ENCODE peak calls at places on chromosomes 7 and 10, in ten cellular contexts. E is lower lobe of right lung, X is cardiac muscle cell, P is HAP-1, H is esophagus squamous epithelium, R is lung, O is aorta, J is mucosa of descending colon, W is thyroid gland, V is endothelial cell of umbilical vein. I is an unnamed sample. For H3K9me3, the result is how much of the 10 kb centered on the place peaks cover.

GRCh38 chr10:18738835-18739234 is 79.6 kb downstream of the ARL5B start:
- DNase-seq in E (no peak), X (no peak), P (no peak), H (no peak), R (no peak), O (no peak), J (no peak), W (no peak), V (no peak), I (no peak)

GRCh38 chr10:30756151-30756550 is 126.6 kb upstream of the LYZL2 start:
- DNase-seq in E (no peak), X (no peak), P (no peak), H (no peak), R (no peak), O (no peak), J (no peak), W (no peak), V (no peak), I (no peak)

GRCh38 chr7:157432541-157432956 is 95.7 kb downstream of the DNAJB6 start:
- DNase-seq in E (peak), X (no peak), P (peak), H (no peak), R (no peak), O (peak), J (peak), W (peak), V (no peak), I (no peak)

GRCh38 chr7:5827755-5828154 is 46.3 kb upstream of the RNF216 start:
- DNase-seq in E (peak), X (peak), P (no peak), H (no peak), R (no peak), O (peak), J (no peak), W (no peak), V (peak), I (no peak)

GRCh38 chr7:151051108-151051507 is 2.8 kb downstream of the ASIC3 start:
- DNase-seq in E (peak), X (peak), P (no peak), H (no peak), R (peak), O (peak), J (no peak), W (peak), V (peak), I (peak)

GRCh38 chr7:109387530-109387929 is 817.9 kb downstream of the DNAJB9 start:
- DNase-seq in E (no peak), X (no peak), P (no peak), H (no peak), R (no peak), O (peak), J (peak), W (no peak), V (no peak), I (no peak)

GRCh38 chr7:136857573-136857972 is 10.9 kb upstream of the CHRM2 start:
- DNase-seq in E (no peak), X (peak), P (peak), H (no peak), R (no peak), O (no peak), J (no peak), W (no peak), V (peak), I (no peak)

GRCh38 chr10:75613685-75614587 is 182.5 kb downstream of the LRMDA start:
- DNase-seq in E (no peak), X (peak), P (no peak), H (no peak), R (no peak), O (no peak), J (no peak), W (no peak), V (no peak), I (no peak)

GRCh38 chr10:20630092-20630643 is 266.9 kb downstream of the NEBL start:
- DNase-seq in E (no peak), X (no peak), P (no peak), H (no peak), R (no peak), O (no peak), J (no peak), W (no peak), V (no peak), I (no peak)

GRCh38 chr7:47721670-47722069 is 139.8 kb upstream of the TNS3 start:
- DNase-seq in E (no peak), X (no peak), P (no peak), H (no peak), R (no peak), O (no peak), J (no peak), W (no peak), V (no peak), I (no peak)

GRCh38 chr7:138243430-138243829 is 167.2 kb downstream of the AKR1D1 start:
- DNase-seq in E (no peak), X (peak), P (peak), H (no peak), R (no peak), O (no peak), J (no peak), W (no peak), V (no peak), I (no peak)

GRCh38 chr7:79598351-79598750 is 144.9 kb upstream of the MAGI2 start:
- DNase-seq in E (no peak), X (no peak), P (no peak), H (no peak), R (no peak), O (no peak), J (no peak), W (no peak), V (no peak), I (no peak)

GRCh38 chr7:73433924-73434700 is 534 bp downstream of the FZD9 start:
- DNase-seq in E (no peak), X (no peak), P (no peak), H (no peak), R (no peak), O (no peak), J (no peak), W (no peak), V (no peak), I (no peak)

GRCh38 chr7:149254181-149254858 is 7.7 kb upstream of the ZNF783 start:
- DNase-seq in E (no peak), X (no peak), P (no peak), H (no peak), R (no peak), O (no peak), J (no peak), W (no peak), V (no peak), I (no peak)

GRCh38 chr7:4845740-4846142 is 16.1 kb downstream of the PAPOLB start:
- DNase-seq in E (no peak), X (peak), P (no peak), H (no peak), R (no peak), O (no peak), J (no peak), W (peak), V (no peak), I (no peak)

GRCh38 chr7:129271500-129272355 is 46.9 kb downstream of the AHCYL2 start:
- DNase-seq in E (no peak), X (peak), P (peak), H (no peak), R (peak), O (no peak), J (no peak), W (peak), V (peak), I (peak)

GRCh38 chr7:22356855-22357310 is at the start of gene RAPGEF5:
- DNase-seq in E (peak), X (peak), P (no peak), H (no peak), R (no peak), O (no peak), J (peak), W (peak), V (no peak), I (no peak)

GRCh38 chr7:18541189-18541870 is 45.8 kb downstream of the HDAC9 start:
- DNase-seq in E (peak), X (no peak), P (no peak), H (no peak), R (no peak), O (peak), J (no peak), W (peak), V (peak), I (no peak)

GRCh38 chr10:124563320-124563719 is 101.7 kb downstream of the LHPP start:
- DNase-seq in E (no peak), X (no peak), P (no peak), H (no peak), R (no peak), O (peak), J (no peak), W (no peak), V (no peak), I (no peak)

GRCh38 chr10:118467200-118467599 is 125.1 kb upstream of the FAM204A start:
- DNase-seq in E (no peak), X (no peak), P (no peak), H (no peak), R (no peak), O (no peak), J (no peak), W (no peak), V (no peak), I (no peak)

GRCh38 chr10:114413398-114413797 is 9.1 kb upstream of the AFAP1L2 start:
- DNase-seq in E (peak), X (no peak), P (no peak), H (no peak), R (peak), O (peak), J (peak), W (peak), V (no peak), I (no peak)

GRCh38 chr7:80018941-80019808 is 115.5 kb upstream of the GNAI1 start:
- DNase-seq in E (peak), X (peak), P (peak), H (no peak), R (no peak), O (no peak), J (no peak), W (peak), V (peak), I (no peak)

GRCh38 chr7:101154693-101155102 is 422 bp downstream of the AP1S1 start:
- DNase-seq in E (no peak), X (peak), P (no peak), H (no peak), R (no peak), O (no peak), J (peak), W (no peak), V (no peak), I (no peak)

GRCh38 chr7:83550100-83550499 is 98.8 kb downstream of the SEMA3E start:
- DNase-seq in E (no peak), X (no peak), P (no peak), H (no peak), R (no peak), O (no peak), J (no peak), W (no peak), V (no peak), I (no peak)

GRCh38 chr7:106056513-106057203 is 55.5 kb downstream of the SYPL1 start:
- DNase-seq in E (peak), X (peak), P (peak), H (no peak), R (peak), O (peak), J (no peak), W (peak), V (peak), I (peak)

GRCh38 chr7:460374-461117 is 59.1 kb downstream of the PDGFA start:
- DNase-seq in E (peak), X (peak), P (no peak), H (no peak), R (no peak), O (peak), J (peak), W (no peak), V (peak), I (no peak)

GRCh38 chr7:52936750-52937149 is 98.7 kb upstream of the POM121L12 start:
- DNase-seq in E (no peak), X (no peak), P (no peak), H (no peak), R (no peak), O (no peak), J (no peak), W (no peak), V (no peak), I (no peak)

GRCh38 chr7:134477954-134478353 is 19.1 kb upstream of the AKR1B1 start:
- DNase-seq in E (no peak), X (no peak), P (no peak), H (no peak), R (no peak), O (no peak), J (no peak), W (no peak), V (no peak), I (no peak)

GRCh38 chr10:73889014-73889413 is 14.7 kb upstream of the CAMK2G start:
- DNase-seq in E (peak), X (no peak), P (no peak), H (no peak), R (no peak), O (peak), J (peak), W (peak), V (no peak), I (no peak)

GRCh38 chr10:61750943-61751471 is 88.3 kb downstream of the CABCOCO1 start:
- DNase-seq in E (peak), X (peak), P (peak), H (no peak), R (peak), O (peak), J (peak), W (peak), V (peak), I (peak)

GRCh38 chr7:158774916-158775315 is 54.4 kb downstream of the ESYT2 start:
- DNase-seq in E (no peak), X (no peak), P (no peak), H (no peak), R (no peak), O (no peak), J (no peak), W (no peak), V (no peak), I (no peak)

GRCh38 chr7:158778476-158778875 is 50.8 kb downstream of the ESYT2 start:
- DNase-seq in E (no peak), X (no peak), P (no peak), H (no peak), R (no peak), O (no peak), J (no peak), W (no peak), V (no peak), I (no peak)

GRCh38 chr7:158777793-158778192 is 51.5 kb downstream of the ESYT2 start:
- DNase-seq in E (no peak), X (no peak), P (no peak), H (no peak), R (no peak), O (no peak), J (no peak), W (no peak), V (no peak), I (no peak)

GRCh38 chr7:158779061-158779992 is 50.0 kb downstream of the ESYT2 start:
- DNase-seq in E (no peak), X (no peak), P (no peak), H (no peak), R (no peak), O (no peak), J (no peak), W (peak), V (peak), I (no peak)

DNA sequence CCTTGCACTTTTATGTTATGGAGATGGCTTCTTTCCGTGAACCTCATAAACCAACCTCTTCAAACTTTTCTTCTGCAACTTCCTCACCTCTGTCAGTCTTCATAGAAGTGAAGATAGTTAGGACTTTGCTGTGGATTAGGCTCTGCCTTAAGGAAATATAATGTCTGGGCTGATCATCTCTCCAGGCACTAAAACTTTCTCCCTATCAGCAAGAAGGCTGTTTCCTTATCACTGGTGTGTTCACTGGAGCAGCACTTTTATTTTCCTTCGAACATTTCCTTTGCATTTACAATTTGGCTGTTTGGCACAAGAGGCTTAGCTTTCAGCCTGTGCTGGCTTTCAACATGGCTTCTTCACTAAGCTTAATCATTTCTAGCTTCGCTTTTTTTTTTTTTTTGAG is 52.8 kb downstream of the ESYT2 start:
- DNase-seq in E (no peak), X (no peak), P (no peak), H (no peak), R (no peak), O (no peak), J (no peak), W (no peak), V (no peak), I (no peak)
- H3K9me3 ChIP-seq in E (under half), X (under half), P (under half), H (under half), R (under half), O (under half), J (under half), W (under half), V (under half), I (under half)

DNA sequence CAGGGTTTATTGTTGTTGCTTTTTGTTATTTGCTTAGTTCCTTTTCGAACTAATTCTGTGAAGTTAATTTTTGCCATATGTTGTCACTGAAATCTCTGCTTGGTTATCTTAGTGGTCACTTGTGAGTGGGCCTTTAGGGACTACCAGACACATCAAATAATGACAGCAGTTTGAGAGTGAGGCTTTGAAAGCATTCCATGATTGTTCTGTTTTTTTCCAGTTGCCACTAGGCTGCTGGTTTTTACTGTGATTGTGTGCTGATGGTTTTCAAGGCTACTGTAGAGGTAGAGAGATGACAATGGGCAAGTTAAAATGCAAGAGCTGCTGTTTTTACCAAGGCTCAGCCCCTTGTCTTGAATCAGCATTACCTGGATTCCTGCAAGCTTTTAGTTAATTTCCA is 20.0 kb downstream of the SEPTIN7 start:
- DNase-seq in E (no peak), X (peak), P (no peak), H (no peak), R (no peak), O (no peak), J (no peak), W (no peak), V (no peak), I (no peak)
- H3K9me3 ChIP-seq in E (under half), X (under half), P (under half), H (under half), R (under half), O (under half), J (under half), W (under half), V (under half), I (under half)

DNA sequence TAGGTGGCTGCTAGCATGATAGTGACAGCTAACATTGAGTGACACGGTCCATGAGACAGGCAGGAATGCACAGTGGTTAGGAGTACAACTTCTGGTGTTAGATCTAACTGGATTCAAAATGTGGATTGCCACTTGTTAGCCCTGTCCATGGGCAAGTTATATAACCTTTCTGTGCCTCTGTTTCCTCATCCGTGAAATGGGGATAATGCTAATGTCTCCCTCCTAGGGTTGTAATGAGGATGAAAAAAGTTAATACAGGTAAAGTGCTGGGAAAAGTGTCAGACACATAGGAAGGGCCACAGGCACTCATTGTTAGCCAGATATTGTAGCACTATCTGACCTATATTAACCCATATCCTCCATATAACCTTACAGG is 41.8 kb downstream of the TACR2 start:
- DNase-seq in E (no peak), X (no peak), P (no peak), H (no peak), R (no peak), O (no peak), J (no peak), W (no peak), V (no peak), I (no peak)
- H3K9me3 ChIP-seq in E (under half), X (under half), P (under half), H (under half), R (under half), O (under half), J (under half), W (under half), V (under half), I (under half)

GRCh38 chr7:142733271-142733670 is 16.0 kb upstream of the PRSS1 start:
- DNase-seq in E (no peak), X (no peak), P (no peak), H (no peak), R (no peak), O (no peak), J (no peak), W (no peak), V (no peak), I (no peak)
- H3K9me3 ChIP-seq in E (under half), X (under half), P (under half), H (under half), R (under half), O (under half), J (under half), W (under half), V (under half), I (under half)

GRCh38 chr7:57437581-57437980 is 12.4 kb upstream of the ZNF716 start:
- DNase-seq in E (no peak), X (no peak), P (no peak), H (no peak), R (peak), O (no peak), J (no peak), W (no peak), V (no peak), I (no peak)

GRCh38 chr7:57438244-57438643 is 11.7 kb upstream of the ZNF716 start:
- DNase-seq in E (no peak), X (no peak), P (no peak), H (no peak), R (peak), O (no peak), J (no peak), W (no peak), V (no peak), I (no peak)

DNA sequence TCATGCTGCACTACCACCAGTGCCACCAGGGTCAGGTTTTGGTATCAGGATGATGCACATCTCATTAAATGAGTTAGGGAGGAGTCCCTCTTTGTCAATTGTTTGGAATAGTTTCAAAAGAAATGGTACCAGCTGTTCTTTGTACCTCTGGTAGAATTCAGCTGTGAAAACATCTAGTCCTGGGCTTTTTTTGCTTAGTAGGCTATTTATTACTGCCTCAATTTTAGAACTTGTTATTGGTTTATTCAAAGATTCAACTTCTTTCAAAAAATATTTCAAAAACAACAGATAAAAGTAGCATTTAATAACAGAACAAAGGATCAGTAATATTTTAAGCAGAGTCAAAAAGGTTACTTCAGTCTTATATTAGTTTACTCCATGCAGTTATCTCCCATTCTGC is 6.4 kb upstream of the ZNF716 start:
- DNase-seq in E (no peak), X (no peak), P (no peak), H (no peak), R (no peak), O (no peak), J (no peak), W (no peak), V (no peak), I (no peak)
- H3K9me3 ChIP-seq in E (under half), X (under half), P (under half), H (under half), R (under half), O (under half), J (half or more), W (under half), V (under half), I (under half)

GRCh38 chr10:102240467-102241036 is 760 bp downstream of the PITX3 start:
- DNase-seq in E (no peak), X (no peak), P (no peak), H (no peak), R (no peak), O (no peak), J (no peak), W (peak), V (no peak), I (no peak)

GRCh38 chr10:102241444-102242117 is at the start of gene PITX3:
- DNase-seq in E (peak), X (peak), P (peak), H (peak), R (peak), O (peak), J (peak), W (peak), V (peak), I (peak)

GRCh38 chr10:102242118-102242485 is 790 bp upstream of the PITX3 start:
- DNase-seq in E (no peak), X (no peak), P (no peak), H (no peak), R (no peak), O (no peak), J (no peak), W (no peak), V (no peak), I (no peak)

GRCh38 chr10:102243304-102243703 is 2.0 kb upstream of the PITX3 start:
- DNase-seq in E (no peak), X (no peak), P (no peak), H (no peak), R (no peak), O (no peak), J (no peak), W (no peak), V (no peak), I (no peak)

DNA sequence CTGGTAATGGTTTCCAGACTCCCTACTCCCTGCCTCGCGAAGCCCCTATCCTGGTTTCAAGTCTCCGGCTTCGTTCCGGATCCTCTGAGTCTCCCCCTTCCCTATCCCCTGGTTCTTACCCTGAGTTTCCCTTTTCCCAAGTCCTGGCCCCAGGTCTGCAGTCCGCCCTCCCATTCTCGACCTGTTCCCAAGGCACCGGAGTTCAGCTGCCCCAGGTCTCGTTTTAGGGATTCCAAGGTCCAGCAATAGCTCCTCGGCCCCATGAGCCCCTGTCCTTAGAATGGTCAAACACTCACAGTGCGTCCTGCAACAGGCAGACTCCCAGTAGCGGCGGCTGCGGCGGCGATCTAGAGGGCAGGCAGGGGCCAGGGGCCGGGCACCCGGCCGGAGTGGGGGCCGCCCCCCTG is 272 bp downstream of the PITX3 start:
- DNase-seq in E (no peak), X (no peak), P (no peak), H (no peak), R (no peak), O (no peak), J (no peak), W (no peak), V (no peak), I (no peak)
- H3K9me3 ChIP-seq in E (under half), X (under half), P (under half), H (under half), R (under half), O (under half), J (under half), W (under half), V (under half), I (under half)